ENCODE peak calls at places on chromosome 10, in six cellular contexts. B is foreskin fibroblast, N is A549, Q is left ventricle myocardium inferior, X is AG10803, F is pancreas. L is an unnamed sample.

GRCh38 chr10:24762966-24763623 is 39.4 kb upstream of the ARHGAP21 start:
- DNase-seq in B (peak), N (no peak), Q (no peak), F (no peak), X (peak), L (peak)

GRCh38 chr10:7153750-7154149 is 257.1 kb downstream of the SFMBT2 start:
- DNase-seq in B (peak), Q (no peak), N (peak), F (no peak), X (no peak), L (no peak)

GRCh38 chr10:22978918-22979317 is 51.1 kb downstream of the ARMC3 start:
- DNase-seq in B (no peak), X (no peak), Q (no peak), N (no peak), F (no peak), L (no peak)

GRCh38 chr10:124367936-124368335 is 50.8 kb downstream of the OAT start:
- DNase-seq in B (no peak), Q (no peak), X (no peak), N (no peak), F (no peak), L (peak)

GRCh38 chr10:124315599-124316270 is 103.0 kb downstream of the OAT start:
- DNase-seq in N (no peak), Q (no peak), B (peak), F (no peak), X (no peak), L (peak)

GRCh38 chr10:94398762-94399161 is 3.6 kb upstream of the TBC1D12 start:
- DNase-seq in Q (no peak), N (peak), F (no peak), X (no peak), B (no peak), L (no peak)

GRCh38 chr10:132130286-132131265 is 56.2 kb upstream of the DPYSL4 start:
- DNase-seq in N (no peak), B (no peak), F (no peak), Q (peak), X (no peak), L (no peak)

GRCh38 chr10:24723788-24724380 is at the start of gene ARHGAP21:
- DNase-seq in F (peak), X (peak), N (peak), Q (peak), B (peak), L (peak)

GRCh38 chr10:44209806-44210205 is 175.1 kb downstream of the CXCL12 start:
- DNase-seq in X (no peak), Q (no peak), N (no peak), F (no peak), B (no peak), L (no peak)

GRCh38 chr10:49331431-49331830 is 32.5 kb downstream of the C10orf71 start:
- DNase-seq in N (no peak), X (no peak), F (no peak), B (no peak), Q (no peak), L (no peak)

GRCh38 chr10:30583778-30584415 is 45.7 kb downstream of the LYZL2 start:
- DNase-seq in F (peak), X (peak), Q (peak), N (peak), B (peak), L (peak)

GRCh38 chr10:71712572-71713134 is 6.9 kb downstream of the C10orf105 start:
- DNase-seq in N (no peak), Q (no peak), B (no peak), X (no peak), F (no peak), L (no peak)

GRCh38 chr10:79445217-79445707 is at the start of gene ZCCHC24:
- DNase-seq in B (no peak), F (peak), X (no peak), N (peak), Q (peak), L (no peak)

GRCh38 chr10:120077707-120078492 is 185.4 kb downstream of the SEC23IP start:
- DNase-seq in B (no peak), Q (no peak), N (no peak), F (no peak), X (no peak), L (no peak)

GRCh38 chr10:73044378-73045285 is 52.0 kb downstream of the P4HA1 start:
- DNase-seq in N (peak), F (no peak), Q (no peak), X (peak), B (peak), L (peak)
- H3K4me3 ChIP-seq in N (no peak), F (no peak), Q (no peak), X (no peak), B (no peak), L (no peak)

GRCh38 chr10:97321032-97321806 is 2.1 kb downstream of the FRAT1 start:
- DNase-seq in X (no peak), F (peak), N (no peak), B (no peak), Q (peak), L (peak)

GRCh38 chr10:97318772-97319651 is at the start of gene FRAT1:
- DNase-seq in F (peak), Q (peak), N (peak), B (peak), X (peak), L (peak)

GRCh38 chr10:97321807-97322195 is 2.7 kb downstream of the FRAT1 start:
- DNase-seq in Q (no peak), F (no peak), X (no peak), B (no peak), N (no peak), L (no peak)

GRCh38 chr10:97320480-97321031 is 1.5 kb downstream of the FRAT1 start:
- DNase-seq in X (no peak), Q (no peak), B (no peak), N (no peak), F (peak), L (peak)

GRCh38 chr10:97319671-97320479 is 804 bp downstream of the FRAT1 start:
- DNase-seq in F (peak), B (peak), X (no peak), Q (peak), N (peak), L (peak)
- TF ChIP-seq CTCF in F (no peak), B (no peak), X (peak), Q (peak), N (no peak), L (no peak)

GRCh38 chr10:68230268-68230667 is 1.6 kb downstream of the ATOH7 start:
- DNase-seq in X (no peak), F (no peak), Q (no peak), N (no peak), B (no peak), L (no peak)
- H3K4me3 ChIP-seq in X (no peak), F (no peak), Q (peak), N (peak), B (no peak), L (no peak)

GRCh38 chr10:103476046-103476768 is 2.8 kb downstream of the CALHM3 start:
- DNase-seq in Q (no peak), N (peak), B (no peak), X (no peak), F (no peak), L (peak)
- TF ChIP-seq CTCF in Q (no peak), N (no peak), B (peak), X (no peak), F (no peak), L (no peak)

GRCh38 chr10:61759751-61760150 is 97.0 kb downstream of the CABCOCO1 start:
- DNase-seq in F (no peak), B (no peak), Q (no peak), X (no peak), N (no peak), L (no peak)
- H3K4me3 ChIP-seq in F (no peak), B (no peak), Q (no peak), X (no peak), N (no peak), L (no peak)

DNA sequence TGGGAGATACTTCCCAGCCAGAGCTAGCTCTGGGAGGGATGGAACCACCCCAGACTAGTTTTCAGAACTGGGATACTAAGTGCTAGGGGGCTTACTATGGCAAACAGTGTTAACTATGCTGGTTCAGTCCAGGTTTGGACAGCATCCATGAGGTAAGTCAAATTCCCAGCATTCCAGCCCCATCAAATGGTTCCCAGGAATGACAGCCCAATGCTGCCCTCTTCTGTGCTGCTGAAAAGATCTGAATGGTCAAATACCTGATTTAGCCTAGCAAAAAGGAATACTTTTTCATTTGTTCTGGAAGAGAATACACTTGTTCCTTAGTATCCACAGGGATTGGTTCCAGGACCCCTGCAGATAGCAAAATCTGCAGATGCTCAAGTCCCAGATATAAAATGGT is 141.8 kb upstream of the CCDC6 start:
- DNase-seq in X (peak), F (no peak), B (peak), Q (no peak), N (peak), L (peak)
- TF ChIP-seq CTCF in X (peak), F (no peak), B (peak), Q (peak), N (peak), L (peak)

DNA sequence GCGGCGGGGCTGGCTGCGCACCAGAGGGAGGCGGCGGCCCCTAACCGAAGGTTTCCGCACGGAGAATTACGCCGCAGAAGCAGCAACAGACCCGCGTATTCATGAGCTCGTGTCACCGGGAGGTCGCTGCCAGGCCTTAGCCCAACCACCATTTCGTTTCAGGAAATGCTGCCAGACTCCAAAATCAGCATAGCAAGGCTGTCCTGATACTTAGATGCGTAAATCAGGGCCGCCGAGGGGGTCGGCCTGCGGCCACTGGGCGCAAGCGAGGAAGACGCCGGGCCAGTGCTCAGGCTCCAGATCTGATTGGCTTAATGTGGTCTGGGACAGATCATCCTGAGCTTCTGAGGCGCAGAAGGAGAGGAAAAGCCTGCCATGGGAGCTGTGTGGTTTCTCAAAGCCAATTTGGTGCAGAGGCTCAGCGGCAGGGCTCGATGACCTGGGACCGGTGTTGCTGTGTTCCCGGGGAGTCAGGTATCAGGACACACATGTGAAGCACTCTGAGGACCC is 247.9 kb downstream of the BAMBI start:
- DNase-seq in N (no peak), B (no peak), F (no peak), X (no peak), Q (peak), L (peak)
- H3K4me3 ChIP-seq in N (no peak), B (no peak), F (no peak), X (no peak), Q (peak), L (peak)

GRCh38 chr10:18601321-18601720 is 50.1 kb downstream of the NSUN6 start:
- DNase-seq in B (no peak), X (no peak), Q (no peak), F (no peak), N (no peak), L (peak)
- TF ChIP-seq CTCF in B (peak), X (no peak), Q (no peak), F (no peak), N (no peak), L (peak)

GRCh38 chr10:80460399-80461207 is 6.5 kb downstream of the TSPAN14 start:
- DNase-seq in N (no peak), Q (no peak), X (peak), B (peak), F (peak), L (peak)
- H3K4me3 ChIP-seq in N (no peak), Q (peak), X (no peak), B (no peak), F (no peak), L (no peak)

L was measured in osteoblast.